ENCODE peak calls at places on chromosomes 1 and 21, in nine cellular contexts. A is HepG2; L is CD4-positive, alpha-beta T cell; Z is activated CD8-positive, alpha-beta T cell treated with anti-CD3 and anti-CD28 coated beads for 36 hours; F is HCT116; I is mucosa of descending colon; C is body of pancreas; T is psoas muscle; S is pancreas. E is an unnamed sample.

GRCh38 chr1:172320723-172321122 is 99.8 kb upstream of the C1orf105 start:
- ATAC-seq in A (no peak), L (no peak), Z (no peak), F (no peak), I (no peak), C (no peak), T (no peak), S (no peak), E (peak)

GRCh38 chr1:156795787-156796186 is 20.9 kb downstream of the SH2D2A start:
- ATAC-seq in A (peak), L (no peak), Z (no peak), F (no peak), I (no peak), C (no peak), T (no peak), S (no peak), E (no peak)

GRCh38 chr1:21906173-21907078 is 30.7 kb downstream of the HSPG2 start:
- ATAC-seq in A (no peak), L (no peak), Z (no peak), F (no peak), I (no peak), C (no peak), T (no peak), S (peak), E (peak)

GRCh38 chr1:88736633-88737248 is 52.7 kb downstream of the PKN2 start:
- ATAC-seq in A (peak), L (no peak), Z (peak), F (peak), I (peak), C (no peak), T (peak), S (peak), E (peak)

GRCh38 chr1:116764466-116764896 is 10.3 kb downstream of the CD2 start:
- ATAC-seq in A (no peak), L (peak), Z (peak), F (no peak), I (no peak), C (no peak), T (no peak), S (no peak), E (no peak)

GRCh38 chr1:152168535-152168868 is 9.5 kb upstream of the RPTN start:
- ATAC-seq in A (no peak), L (no peak), Z (no peak), F (peak), I (no peak), C (peak), T (no peak), S (no peak), E (peak)

GRCh38 chr1:40610156-40610555 is 55.3 kb downstream of the RIMS3 start:
- ATAC-seq in A (peak), L (no peak), Z (no peak), F (no peak), I (no peak), C (no peak), T (no peak), S (no peak), E (no peak)

GRCh38 chr21:42189860-42190491 is 29.0 kb upstream of the ABCG1 start:
- ATAC-seq in A (no peak), L (no peak), Z (peak), F (no peak), I (peak), C (no peak), T (no peak), S (no peak), E (no peak)

GRCh38 chr1:211541715-211542477 is 37.1 kb downstream of the SLC30A1 start:
- ATAC-seq in A (peak), L (no peak), Z (peak), F (peak), I (peak), C (peak), T (no peak), S (peak), E (no peak)

GRCh38 chr1:217076902-217077301 is 353.7 kb upstream of the ESRRG start:
- ATAC-seq in A (no peak), L (no peak), Z (no peak), F (no peak), I (no peak), C (peak), T (no peak), S (peak), E (no peak)

GRCh38 chr1:221774054-221774842 is 32.4 kb upstream of the DUSP10 start:
- ATAC-seq in A (no peak), L (no peak), Z (no peak), F (no peak), I (peak), C (no peak), T (no peak), S (no peak), E (no peak)

GRCh38 chr1:232403017-232403714 is 226.8 kb downstream of the SIPA1L2 start:
- ATAC-seq in A (no peak), L (no peak), Z (no peak), F (no peak), I (no peak), C (no peak), T (no peak), S (no peak), E (no peak)

GRCh38 chr1:117758444-117759316 is 152.8 kb downstream of the TENT5C start:
- ATAC-seq in A (peak), L (peak), Z (peak), F (peak), I (peak), C (peak), T (peak), S (peak), E (peak)

GRCh38 chr1:67336157-67336556 is 28.5 kb downstream of the IL12RB2 start:
- ATAC-seq in A (no peak), L (peak), Z (no peak), F (no peak), I (no peak), C (no peak), T (no peak), S (no peak), E (no peak)

GRCh38 chr21:43333301-43334062 is 93.4 kb downstream of the SIK1 start:
- ATAC-seq in A (peak), L (no peak), Z (peak), F (no peak), I (peak), C (peak), T (peak), S (peak), E (peak)

GRCh38 chr1:108504447-108504846 is 54.3 kb downstream of the NBPF6 start:
- ATAC-seq in A (no peak), L (no peak), Z (peak), F (no peak), I (no peak), C (no peak), T (no peak), S (no peak), E (no peak)

GRCh38 chr1:112394743-112395062 is 1.3 kb upstream of the CTTNBP2NL start:
- ATAC-seq in A (no peak), L (no peak), Z (no peak), F (no peak), I (no peak), C (no peak), T (no peak), S (no peak), E (no peak)

GRCh38 chr21:28580585-28580984 is 412.1 kb downstream of the LTN1 start:
- ATAC-seq in A (no peak), L (no peak), Z (no peak), F (no peak), I (no peak), C (no peak), T (no peak), S (no peak), E (no peak)

GRCh38 chr1:107525146-107525545 is 384.3 kb downstream of the NTNG1 start:
- ATAC-seq in A (no peak), L (no peak), Z (no peak), F (no peak), I (no peak), C (no peak), T (no peak), S (no peak), E (no peak)

GRCh38 chr1:1215881-1216605 is 2.1 kb upstream of the TNFRSF4 start:
- ATAC-seq in A (no peak), L (no peak), Z (no peak), F (no peak), I (no peak), C (no peak), T (no peak), S (no peak), E (no peak)

GRCh38 chr1:154520333-154520732 is 18.1 kb upstream of the SHE start:
- ATAC-seq in A (no peak), L (no peak), Z (no peak), F (no peak), I (peak), C (no peak), T (no peak), S (peak), E (no peak)

GRCh38 chr1:166988976-166989515 is at the start of gene MAEL:
- ATAC-seq in A (no peak), L (no peak), Z (no peak), F (no peak), I (no peak), C (no peak), T (no peak), S (no peak), E (no peak)

GRCh38 chr21:39593522-39593921 is 19.2 kb upstream of the B3GALT5 start:
- ATAC-seq in A (no peak), L (no peak), Z (no peak), F (no peak), I (no peak), C (no peak), T (no peak), S (peak), E (no peak)

GRCh38 chr1:90836345-90836679 is 119.2 kb upstream of the BARHL2 start:
- ATAC-seq in A (no peak), L (no peak), Z (no peak), F (no peak), I (no peak), C (no peak), T (peak), S (no peak), E (no peak)

GRCh38 chr1:62266217-62266616 is 53.0 kb downstream of the KANK4 start:
- ATAC-seq in A (no peak), L (no peak), Z (no peak), F (no peak), I (peak), C (no peak), T (no peak), S (no peak), E (peak)

GRCh38 chr1:1462318-1462966 is 9.1 kb upstream of the ATAD3B start:
- ATAC-seq in A (peak), L (peak), Z (peak), F (peak), I (peak), C (peak), T (peak), S (peak), E (peak)

GRCh38 chr1:61708953-61709907 is 15.7 kb downstream of the TM2D1 start:
- ATAC-seq in A (no peak), L (no peak), Z (no peak), F (no peak), I (no peak), C (no peak), T (no peak), S (no peak), E (no peak)

GRCh38 chr1:162889989-162890388 is 29.0 kb upstream of the CCDC190 start:
- ATAC-seq in A (no peak), L (no peak), Z (no peak), F (no peak), I (no peak), C (no peak), T (no peak), S (peak), E (no peak)

GRCh38 chr21:33362044-33362555 is 37.3 kb downstream of the IFNAR1 start:
- ATAC-seq in A (no peak), L (peak), Z (peak), F (no peak), I (peak), C (peak), T (peak), S (peak), E (no peak)

GRCh38 chr21:35048706-35049617 is at the start of gene RUNX1:
- ATAC-seq in A (no peak), L (peak), Z (peak), F (no peak), I (peak), C (no peak), T (peak), S (peak), E (peak)

GRCh38 chr1:12435639-12436344 is 182.2 kb downstream of the DHRS3 start:
- ATAC-seq in A (no peak), L (peak), Z (peak), F (no peak), I (peak), C (no peak), T (no peak), S (peak), E (no peak)

GRCh38 chr1:50841791-50842387 is 118.2 kb downstream of the FAF1 start:
- ATAC-seq in A (peak), L (no peak), Z (no peak), F (no peak), I (peak), C (no peak), T (no peak), S (peak), E (no peak)

GRCh38 chr1:21344098-21344749 is 54.0 kb upstream of the ECE1 start:
- ATAC-seq in A (no peak), L (no peak), Z (no peak), F (no peak), I (no peak), C (no peak), T (no peak), S (no peak), E (no peak)

GRCh38 chr21:44965251-44966022 is 25.6 kb downstream of the SLX9 start:
- ATAC-seq in A (no peak), L (peak), Z (peak), F (no peak), I (no peak), C (no peak), T (no peak), S (no peak), E (no peak)

GRCh38 chr1:54053745-54054437 is 483 bp downstream of the TCEANC2 start:
- ATAC-seq in A (peak), L (no peak), Z (no peak), F (peak), I (no peak), C (no peak), T (peak), S (peak), E (no peak)

GRCh38 chr1:180229483-180230415 is at the start of gene LHX4:
- ATAC-seq in A (peak), L (peak), Z (peak), F (peak), I (peak), C (peak), T (peak), S (peak), E (peak)

GRCh38 chr1:44585315-44585920 is 88.9 kb downstream of the TMEM53 start:
- ATAC-seq in A (no peak), L (no peak), Z (no peak), F (no peak), I (no peak), C (no peak), T (no peak), S (no peak), E (no peak)

GRCh38 chr1:111538343-111539035 is 35.1 kb upstream of the ADORA3 start:
- ATAC-seq in A (no peak), L (no peak), Z (peak), F (no peak), I (peak), C (no peak), T (no peak), S (no peak), E (no peak)

DNA sequence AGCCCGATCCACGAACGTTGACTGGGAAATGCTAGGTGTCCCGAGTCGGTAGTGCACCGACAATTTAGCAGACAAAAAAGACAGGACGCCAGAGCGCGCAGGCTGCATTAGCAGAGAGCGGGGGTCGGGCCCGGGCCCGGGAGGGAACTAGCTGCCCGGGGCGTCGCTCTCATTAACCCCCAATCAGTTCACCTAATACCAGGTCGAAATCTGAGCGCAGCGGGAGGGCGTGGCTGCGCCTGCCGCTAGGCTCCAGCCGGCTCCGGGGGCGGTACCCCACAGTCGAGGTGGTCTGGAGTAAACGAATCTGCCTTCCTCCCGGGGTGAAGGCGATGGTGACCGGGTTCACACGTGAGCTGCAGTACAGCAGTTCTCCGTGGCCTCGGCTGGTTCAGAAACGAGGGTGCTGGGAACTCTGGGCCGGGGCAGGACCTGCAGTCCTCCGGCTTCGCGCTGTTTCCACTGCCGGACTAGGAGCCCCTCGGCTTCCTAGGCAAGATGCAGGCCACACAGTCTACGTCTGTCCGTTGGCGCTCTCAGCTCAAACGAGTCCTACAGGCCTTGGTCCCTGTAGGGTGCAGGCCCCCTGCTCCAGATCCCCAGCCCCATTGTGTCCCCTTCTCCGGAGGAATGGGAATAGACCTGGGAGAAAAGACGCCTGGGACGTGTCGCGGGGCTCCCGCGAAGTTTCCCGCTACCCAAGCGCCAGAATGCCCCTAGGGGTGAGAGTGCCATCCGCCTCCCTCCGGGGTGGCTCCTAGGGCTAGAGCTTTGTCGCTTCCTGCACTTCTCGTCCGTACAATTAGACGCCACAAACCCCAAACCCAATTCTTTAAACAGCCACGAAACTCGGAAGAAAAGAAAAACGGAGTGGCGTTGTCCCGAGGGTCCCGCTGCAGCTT is 2.0 kb downstream of the GFI1 start:
- ATAC-seq in A (peak), L (peak), Z (peak), F (peak), I (peak), C (peak), T (peak), S (peak), E (peak)
- TF ChIP-seq CTCF in A (peak), L (no peak), Z (no peak), F (peak), I (no peak), C (peak), T (no peak), S (no peak), E (no peak)

GRCh38 chr21:36166705-36167104 is 10.1 kb downstream of the DOP1B start:
- ATAC-seq in A (no peak), L (no peak), Z (no peak), F (no peak), I (peak), C (no peak), T (peak), S (no peak), E (no peak)

GRCh38 chr21:36171327-36171726 is 14.7 kb downstream of the DOP1B start:
- ATAC-seq in A (no peak), L (no peak), Z (no peak), F (no peak), I (no peak), C (no peak), T (peak), S (no peak), E (no peak)

GRCh38 chr21:36171741-36172331 is 15.2 kb downstream of the DOP1B start:
- ATAC-seq in A (no peak), L (no peak), Z (no peak), F (no peak), I (peak), C (no peak), T (peak), S (peak), E (no peak)

GRCh38 chr21:36170823-36171222 is 14.2 kb downstream of the DOP1B start:
- ATAC-seq in A (no peak), L (no peak), Z (no peak), F (no peak), I (no peak), C (no peak), T (no peak), S (no peak), E (no peak)

GRCh38 chr21:36169465-36170128 is 13.0 kb downstream of the DOP1B start:
- ATAC-seq in A (no peak), L (no peak), Z (no peak), F (peak), I (no peak), C (no peak), T (no peak), S (no peak), E (no peak)
- TF ChIP-seq CTCF in A (no peak), L (no peak), Z (no peak), F (peak), I (no peak), C (no peak), T (no peak), S (no peak), E (no peak)

GRCh38 chr1:38064232-38064903 is 17.8 kb upstream of the POU3F1 start:
- ATAC-seq in A (peak), L (no peak), Z (no peak), F (peak), I (no peak), C (no peak), T (no peak), S (no peak), E (no peak)
- TF ChIP-seq CTCF in A (no peak), L (no peak), Z (no peak), F (no peak), I (no peak), C (no peak), T (no peak), S (no peak), E (no peak)

GRCh38 chr1:70909262-70909817 is 138.3 kb downstream of the PTGER3 start:
- ATAC-seq in A (no peak), L (no peak), Z (no peak), F (no peak), I (no peak), C (no peak), T (no peak), S (no peak), E (no peak)

GRCh38 chr1:70911861-70912260 is 135.8 kb downstream of the PTGER3 start:
- ATAC-seq in A (no peak), L (no peak), Z (no peak), F (no peak), I (no peak), C (no peak), T (no peak), S (no peak), E (no peak)

GRCh38 chr1:70907563-70908310 is 139.9 kb downstream of the PTGER3 start:
- ATAC-seq in A (no peak), L (no peak), Z (no peak), F (no peak), I (no peak), C (peak), T (no peak), S (no peak), E (no peak)

GRCh38 chr1:70906790-70907189 is 140.8 kb downstream of the PTGER3 start:
- ATAC-seq in A (no peak), L (no peak), Z (no peak), F (no peak), I (no peak), C (no peak), T (no peak), S (no peak), E (no peak)

DNA sequence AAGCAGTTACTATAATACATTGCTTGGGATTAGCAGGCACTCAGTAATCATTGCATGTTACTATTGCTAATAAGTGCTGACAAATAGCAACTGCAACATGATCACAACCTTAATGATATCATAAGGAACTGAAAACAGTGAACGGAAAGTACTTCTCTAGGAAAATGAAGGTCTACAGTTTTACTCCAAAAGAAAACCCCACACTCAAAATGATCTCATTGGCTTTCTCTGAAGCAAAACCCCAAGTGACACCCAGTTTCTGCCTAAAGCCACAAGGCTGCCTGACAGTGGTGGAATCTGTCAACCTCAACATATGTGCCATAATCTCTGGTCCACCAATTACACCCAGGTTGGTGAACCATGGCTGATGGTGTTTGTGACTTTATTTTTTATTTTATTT is 137.6 kb downstream of the PTGER3 start:
- ATAC-seq in A (no peak), L (no peak), Z (peak), F (no peak), I (no peak), C (no peak), T (no peak), S (no peak), E (no peak)
- TF ChIP-seq CTCF in A (no peak), L (no peak), Z (no peak), F (no peak), I (no peak), C (no peak), T (no peak), S (no peak), E (no peak)